ENCODE peak calls at places on chromosomes 7 and 10, in five cellular contexts. One of them, this sample, is unnamed.

GRCh38 chr10:114967071-114967470 is 29.1 kb downstream of the TRUB1 start:
- DNase-seq in A549: no peak
- DNase-seq in body of pancreas: no peak
- DNase-seq in right cardiac atrium: no peak
- DNase-seq in Peyer's patch: no peak
- DNase-seq in this sample: no peak

GRCh38 chr7:50359995-50360925 is 55.7 kb downstream of the IKZF1 start:
- DNase-seq in Peyer's patch: peak; percentile 67
- DNase-seq in right cardiac atrium: no peak
- DNase-seq in body of pancreas: no peak
- DNase-seq in A549: no peak
- DNase-seq in this sample: peak; percentile 30

GRCh38 chr10:98344589-98345038 is 70.4 kb downstream of the PYROXD2 start:
- DNase-seq in body of pancreas: peak; percentile 52
- DNase-seq in right cardiac atrium: peak; percentile 92
- DNase-seq in Peyer's patch: peak; percentile 26
- DNase-seq in A549: no peak
- DNase-seq in this sample: no peak

GRCh38 chr7:44194069-44194468 is 4.8 kb upstream of the GCK start:
- DNase-seq in Peyer's patch: no peak
- DNase-seq in A549: no peak
- DNase-seq in right cardiac atrium: no peak
- DNase-seq in body of pancreas: no peak
- DNase-seq in this sample: no peak

GRCh38 chr10:70333268-70333667 is 49.2 kb downstream of the LRRC20 start:
- DNase-seq in body of pancreas: no peak
- DNase-seq in Peyer's patch: no peak
- DNase-seq in A549: no peak
- DNase-seq in right cardiac atrium: no peak
- DNase-seq in this sample: no peak

GRCh38 chr10:5551531-5552375 is 27.0 kb downstream of the CALML3 start:
- DNase-seq in right cardiac atrium: no peak
- DNase-seq in A549: no peak
- DNase-seq in body of pancreas: peak; percentile 9
- DNase-seq in Peyer's patch: no peak
- DNase-seq in this sample: no peak

GRCh38 chr10:14671383-14671782 is 103.3 kb downstream of the FAM107B start:
- DNase-seq in Peyer's patch: no peak
- DNase-seq in right cardiac atrium: no peak
- DNase-seq in body of pancreas: no peak
- DNase-seq in A549: peak; percentile 47
- DNase-seq in this sample: peak; percentile 82

GRCh38 chr10:103576862-103577261 is 83.4 kb downstream of the NEURL1 start:
- DNase-seq in Peyer's patch: no peak
- DNase-seq in body of pancreas: peak; percentile 82
- DNase-seq in A549: no peak
- DNase-seq in right cardiac atrium: no peak
- DNase-seq in this sample: no peak

GRCh38 chr7:36969376-36969775 is 245.1 kb upstream of the AOAH start:
- DNase-seq in Peyer's patch: peak; percentile 28
- DNase-seq in A549: no peak
- DNase-seq in right cardiac atrium: no peak
- DNase-seq in body of pancreas: no peak
- DNase-seq in this sample: no peak

GRCh38 chr7:150940446-150941102 is 37.5 kb downstream of the KCNH2 start:
- DNase-seq in A549: no peak
- DNase-seq in body of pancreas: peak; percentile 6
- DNase-seq in right cardiac atrium: no peak
- DNase-seq in Peyer's patch: no peak
- DNase-seq in this sample: no peak

GRCh38 chr10:85607296-85607695 is 759.3 kb downstream of the GRID1 start:
- DNase-seq in body of pancreas: no peak
- DNase-seq in Peyer's patch: no peak
- DNase-seq in right cardiac atrium: no peak
- DNase-seq in A549: no peak
- DNase-seq in this sample: no peak

GRCh38 chr7:101582971-101583370 is 46.1 kb downstream of the MYL10 start:
- DNase-seq in Peyer's patch: no peak
- DNase-seq in right cardiac atrium: no peak
- DNase-seq in body of pancreas: no peak
- DNase-seq in A549: no peak
- DNase-seq in this sample: no peak

GRCh38 chr10:32646535-32646934 is 200.6 kb downstream of the CCDC7 start:
- DNase-seq in body of pancreas: no peak
- DNase-seq in Peyer's patch: no peak
- DNase-seq in A549: no peak
- DNase-seq in right cardiac atrium: no peak
- DNase-seq in this sample: no peak

GRCh38 chr10:9860045-9860444 is 1157.6 kb upstream of the CELF2 start:
- DNase-seq in body of pancreas: no peak
- DNase-seq in Peyer's patch: no peak
- DNase-seq in right cardiac atrium: no peak
- DNase-seq in A549: no peak
- DNase-seq in this sample: no peak

GRCh38 chr10:118662228-118663035 is 67.0 kb upstream of the PRLHR start:
- DNase-seq in Peyer's patch: no peak
- DNase-seq in A549: no peak
- DNase-seq in body of pancreas: no peak
- DNase-seq in right cardiac atrium: no peak
- DNase-seq in this sample: no peak

GRCh38 chr7:12389089-12389700 is 14.5 kb downstream of the VWDE start:
- DNase-seq in A549: peak; percentile 36
- DNase-seq in Peyer's patch: no peak
- DNase-seq in body of pancreas: peak; percentile 37
- DNase-seq in right cardiac atrium: no peak
- DNase-seq in this sample: peak; percentile 69

GRCh38 chr10:80202934-80203834 is 2.2 kb downstream of the ANXA11 start:
- DNase-seq in A549: no peak
- DNase-seq in body of pancreas: peak; percentile 82
- DNase-seq in Peyer's patch: peak; percentile 74
- DNase-seq in right cardiac atrium: peak; percentile 89
- DNase-seq in this sample: no peak

GRCh38 chr10:70926215-70927000 is 38.0 kb upstream of the PCBD1 start:
- DNase-seq in A549: no peak
- DNase-seq in right cardiac atrium: peak; percentile 71
- DNase-seq in body of pancreas: no peak
- DNase-seq in Peyer's patch: no peak
- DNase-seq in this sample: no peak

GRCh38 chr10:99760321-99760720 is 22.1 kb upstream of the ABCC2 start:
- DNase-seq in A549: no peak
- DNase-seq in body of pancreas: no peak
- DNase-seq in right cardiac atrium: no peak
- DNase-seq in Peyer's patch: no peak
- DNase-seq in this sample: no peak

GRCh38 chr10:109920011-109920410 is 3.3 kb downstream of the XPNPEP1 start:
- DNase-seq in right cardiac atrium: no peak
- DNase-seq in body of pancreas: no peak
- DNase-seq in A549: no peak
- DNase-seq in Peyer's patch: no peak
- DNase-seq in this sample: no peak

GRCh38 chr10:131556897-131557500 is 245.5 kb upstream of the TCERG1L start:
- DNase-seq in Peyer's patch: no peak
- DNase-seq in A549: no peak
- DNase-seq in body of pancreas: no peak
- DNase-seq in right cardiac atrium: no peak
- DNase-seq in this sample: no peak

GRCh38 chr10:117461766-117462423 is 80.7 kb upstream of the EMX2 start:
- DNase-seq in Peyer's patch: no peak
- DNase-seq in A549: peak; percentile 62
- DNase-seq in body of pancreas: no peak
- DNase-seq in right cardiac atrium: peak; percentile 61
- DNase-seq in this sample: no peak

GRCh38 chr10:110684800-110685446 is 40.8 kb downstream of the RBM20 start:
- DNase-seq in Peyer's patch: no peak
- DNase-seq in right cardiac atrium: peak; percentile 63
- DNase-seq in A549: no peak
- DNase-seq in body of pancreas: no peak
- DNase-seq in this sample: no peak

GRCh38 chr10:21329995-21330627 is 195.4 kb downstream of the SKIDA1 start:
- DNase-seq in Peyer's patch: no peak
- DNase-seq in body of pancreas: peak; percentile 56
- DNase-seq in A549: peak; percentile 64
- DNase-seq in right cardiac atrium: no peak
- DNase-seq in this sample: no peak

GRCh38 chr7:111735661-111736323 is 173.5 kb upstream of the IMMP2L start:
- DNase-seq in right cardiac atrium: no peak
- DNase-seq in body of pancreas: peak; percentile 56
- DNase-seq in Peyer's patch: peak; percentile 44
- DNase-seq in A549: peak; percentile 62
- DNase-seq in this sample: peak; percentile 70

GRCh38 chr7:94088560-94088959 is 84.4 kb upstream of the BET1 start:
- DNase-seq in body of pancreas: no peak
- DNase-seq in Peyer's patch: no peak
- DNase-seq in right cardiac atrium: no peak
- DNase-seq in A549: no peak
- DNase-seq in this sample: no peak

GRCh38 chr10:70534281-70534680 is 55.7 kb downstream of the PALD1 start:
- DNase-seq in right cardiac atrium: no peak
- DNase-seq in body of pancreas: no peak
- DNase-seq in Peyer's patch: no peak
- DNase-seq in A549: no peak
- DNase-seq in this sample: no peak

GRCh38 chr10:24952146-24952700 is at the start of gene PRTFDC1:
- DNase-seq in body of pancreas: peak; percentile 50
- DNase-seq in Peyer's patch: peak; percentile 28
- DNase-seq in right cardiac atrium: peak; percentile 85
- DNase-seq in A549: peak; percentile 60
- DNase-seq in this sample: peak; percentile 64

GRCh38 chr10:125159486-125159931 is 854 bp downstream of the CTBP2 start:
- DNase-seq in right cardiac atrium: peak; percentile 79
- DNase-seq in Peyer's patch: no peak
- DNase-seq in A549: peak; percentile 31
- DNase-seq in body of pancreas: peak; percentile 40
- DNase-seq in this sample: no peak

GRCh38 chr7:2271273-2272026 is 29.4 kb downstream of the NUDT1 start:
- DNase-seq in right cardiac atrium: peak; percentile 46
- DNase-seq in body of pancreas: no peak
- DNase-seq in Peyer's patch: no peak
- DNase-seq in A549: no peak
- DNase-seq in this sample: no peak

GRCh38 chr10:110077436-110078120 is 69.8 kb downstream of the ADD3 start:
- DNase-seq in body of pancreas: no peak
- DNase-seq in A549: no peak
- DNase-seq in right cardiac atrium: no peak
- DNase-seq in Peyer's patch: no peak
- DNase-seq in this sample: no peak

GRCh38 chr7:100942038-100942774 is 7.1 kb upstream of the MUC3A start:
- DNase-seq in A549: no peak
- DNase-seq in right cardiac atrium: no peak
- DNase-seq in body of pancreas: no peak
- DNase-seq in Peyer's patch: no peak
- DNase-seq in this sample: no peak

DNA sequence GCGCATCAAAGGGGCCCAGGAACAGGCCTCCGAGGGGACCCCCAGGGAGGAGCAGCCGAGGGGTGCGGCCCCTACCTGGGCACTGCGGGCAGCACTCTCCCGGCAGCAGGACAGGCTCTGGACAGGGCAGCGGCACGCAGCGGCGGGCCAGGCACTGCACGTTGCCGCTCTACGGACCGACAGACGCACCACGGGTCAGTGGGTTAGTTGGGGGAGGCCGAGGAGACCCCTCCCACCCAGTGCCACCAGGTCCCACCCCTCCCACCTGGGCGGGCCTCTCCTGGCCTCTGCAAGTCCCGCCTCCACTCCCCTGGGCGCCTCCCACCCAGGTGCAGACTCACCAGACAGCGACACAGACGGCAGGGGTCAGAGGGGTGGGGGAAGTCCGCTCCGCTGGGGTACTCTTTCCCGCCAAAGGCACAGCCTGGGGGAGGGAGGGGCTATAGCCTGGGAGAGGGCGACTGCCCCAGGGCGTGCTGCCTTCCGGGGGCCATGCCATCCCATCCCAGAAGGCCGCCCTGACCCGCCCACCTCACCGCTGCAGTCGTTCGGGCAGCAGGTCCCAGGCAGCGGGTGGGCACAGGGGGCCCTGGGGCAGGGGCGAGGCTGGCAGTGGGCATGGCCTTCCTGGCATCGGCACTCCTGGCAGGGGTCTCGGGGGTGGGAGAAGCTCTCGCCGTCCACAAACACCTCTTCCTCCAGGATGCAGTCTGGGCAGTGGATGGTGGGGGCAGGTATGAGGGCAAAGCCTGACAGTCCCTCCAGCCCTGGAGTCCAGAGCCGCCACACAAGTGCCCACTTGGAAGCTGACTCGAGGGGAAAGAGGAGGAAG is 19.2 kb downstream of the KCP start:
- DNase-seq in body of pancreas: peak; percentile 19
- DNase-seq in Peyer's patch: no peak
- DNase-seq in A549: no peak
- DNase-seq in right cardiac atrium: no peak
- DNase-seq in this sample: peak; percentile 17
- H3K4me3 ChIP-seq in body of pancreas: no peak overlapping the region
- H3K4me3 ChIP-seq in Peyer's patch: peak overlapping the region; percentile 25
- H3K4me3 ChIP-seq in A549: peak overlapping the region; percentile 50
- H3K4me3 ChIP-seq in right cardiac atrium: peak overlapping the region; percentile 5
- H3K4me3 ChIP-seq in this sample: no peak overlapping the region

GRCh38 chr7:129047761-129048160 is 7.2 kb downstream of the TNPO3 start:
- DNase-seq in Peyer's patch: no peak
- DNase-seq in right cardiac atrium: no peak
- DNase-seq in body of pancreas: no peak
- DNase-seq in A549: no peak
- DNase-seq in this sample: no peak
- H3K4me1 ChIP-seq in Peyer's patch: peaks cover 1% of the 10 kb centered on the region
- H3K4me1 ChIP-seq in right cardiac atrium: peaks cover 4% of the 10 kb centered on the region
- H3K4me1 ChIP-seq in body of pancreas: peaks cover 26% of the 10 kb centered on the region
- H3K4me1 ChIP-seq in A549: peaks cover 8% of the 10 kb centered on the region
- H3K4me1 ChIP-seq in this sample: no peaks in the 10 kb centered on the region

DNA sequence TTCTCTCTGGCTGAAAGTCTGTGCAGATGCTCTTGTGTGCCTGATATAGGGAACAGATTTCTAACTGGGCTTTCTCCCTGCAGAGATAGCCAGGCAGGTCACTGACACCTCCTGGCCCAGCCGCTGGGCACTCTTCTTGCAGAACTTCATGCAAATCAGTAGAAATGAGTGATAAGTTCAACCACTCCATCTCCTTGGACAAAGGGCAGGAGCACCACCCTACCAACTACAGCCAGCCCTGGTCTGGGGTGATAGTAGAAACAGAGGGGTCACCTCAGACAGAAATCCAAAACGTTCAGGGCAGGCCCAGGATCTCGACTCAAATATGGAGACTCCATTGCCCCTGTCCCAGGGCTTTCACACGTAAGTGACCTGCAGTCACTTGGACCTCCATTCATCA is 917.8 kb upstream of the ZNF722 start:
- DNase-seq in right cardiac atrium: no peak
- DNase-seq in body of pancreas: no peak
- DNase-seq in A549: no peak
- DNase-seq in Peyer's patch: no peak
- DNase-seq in this sample: no peak
- H3K9me3 ChIP-seq in right cardiac atrium: peaks cover 4% of the 10 kb centered on the region
- H3K9me3 ChIP-seq in body of pancreas: no peaks in the 10 kb centered on the region
- H3K9me3 ChIP-seq in A549: peaks cover 21% of the 10 kb centered on the region
- H3K9me3 ChIP-seq in Peyer's patch: no peaks in the 10 kb centered on the region
- H3K9me3 ChIP-seq in this sample: peaks cover 10% of the 10 kb centered on the region

DNA sequence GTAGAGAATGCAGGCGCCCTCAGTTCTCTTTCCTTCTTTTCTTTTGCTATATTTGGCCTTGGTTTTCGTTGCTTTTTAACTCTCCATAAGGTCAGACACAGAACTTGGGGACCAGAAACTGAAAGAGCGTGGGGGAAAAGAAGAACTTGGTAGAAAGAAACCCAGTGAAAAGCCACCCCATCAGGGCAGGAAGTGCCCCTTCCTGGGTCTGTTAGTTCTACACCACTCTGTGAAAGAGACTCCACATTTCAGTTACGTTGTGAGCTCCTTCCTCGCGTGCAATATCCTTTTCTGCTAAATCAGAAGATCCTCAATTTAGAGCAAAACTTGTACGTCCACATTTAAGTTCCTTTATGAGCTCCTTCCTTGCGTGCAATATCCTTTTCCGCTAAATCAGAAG is 220.6 kb upstream of the FOXK1 start:
- DNase-seq in body of pancreas: no peak
- DNase-seq in A549: no peak
- DNase-seq in Peyer's patch: no peak
- DNase-seq in right cardiac atrium: no peak
- DNase-seq in this sample: no peak
- H3K4me3 ChIP-seq in body of pancreas: no peak overlapping the region
- H3K4me3 ChIP-seq in A549: no peak overlapping the region
- H3K4me3 ChIP-seq in Peyer's patch: no peak overlapping the region
- H3K4me3 ChIP-seq in right cardiac atrium: no peak overlapping the region
- H3K4me3 ChIP-seq in this sample: no peak overlapping the region